ENCODE peak calls at places on chromosomes 3 and 15, in six cellular contexts. S is OCI-LY7, U is pancreas, W is transverse colon, O is K562, K is thoracic aorta. B is an unnamed sample.
A peak's percentile ranks its signal among the peaks of the same experiment; 100 is the strongest.

GRCh38 chr3:44355634-44356033 is 17.1 kb downstream of the TCAIM start:
- DNase-seq in W (no peak), S (no peak), U (no peak), K (peak; percentile 8), O (peak; percentile 77), B (no peak)

GRCh38 chr15:39553947-39554731 is 26.7 kb upstream of the THBS1 start:
- DNase-seq in U (no peak), S (no peak), O (no peak), W (peak; percentile 58), K (no peak), B (no peak)

GRCh38 chr15:89772933-89773583 is 3.1 kb upstream of the MESP2 start:
- DNase-seq in K (no peak), S (peak; percentile 43), O (no peak), W (no peak), U (no peak), B (no peak)

GRCh38 chr15:75736256-75736655 is 23.6 kb upstream of the CSPG4 start:
- DNase-seq in U (no peak), K (no peak), S (no peak), W (no peak), O (no peak), B (no peak)

GRCh38 chr3:126350502-126351085 is 6.6 kb downstream of the KLF15 start:
- DNase-seq in W (peak; percentile 7), O (no peak), K (no peak), U (no peak), S (no peak), B (no peak)

GRCh38 chr15:91516866-91517265 is 336.6 kb upstream of the SLCO3A1 start:
- DNase-seq in W (no peak), S (no peak), O (no peak), K (no peak), U (no peak), B (no peak)

GRCh38 chr15:89003865-89004725 is 84.2 kb upstream of the ABHD2 start:
- DNase-seq in K (no peak), W (no peak), S (peak; percentile 11), O (peak; percentile 78), U (no peak), B (peak; percentile 60)

GRCh38 chr3:11116336-11117059 is 37.8 kb upstream of the HRH1 start:
- DNase-seq in S (no peak), W (no peak), K (no peak), O (no peak), U (no peak), B (no peak)

GRCh38 chr15:36506733-36507356 is 72.6 kb upstream of the CDIN1 start:
- DNase-seq in W (no peak), O (no peak), S (no peak), K (no peak), U (no peak), B (peak; percentile 42)

GRCh38 chr3:184619348-184619747 is 57.8 kb downstream of the EPHB3 start:
- DNase-seq in U (no peak), K (no peak), W (no peak), O (no peak), S (no peak), B (no peak)

GRCh38 chr15:71352765-71353164 is 237.5 kb downstream of the THSD4 start:
- DNase-seq in K (no peak), S (no peak), O (no peak), W (no peak), U (no peak), B (no peak)

GRCh38 chr3:98801042-98801747 is 38.1 kb downstream of the ST3GAL6 start:
- DNase-seq in K (no peak), O (no peak), U (no peak), W (no peak), S (no peak), B (no peak)

GRCh38 chr3:165156757-165157156 is 39.4 kb downstream of the SLITRK3 start:
- DNase-seq in O (no peak), S (no peak), W (peak; percentile 64), K (no peak), U (no peak), B (no peak)

GRCh38 chr3:122188758-122189157 is 5.3 kb downstream of the CASR start:
- DNase-seq in S (no peak), K (no peak), W (no peak), O (no peak), U (no peak), B (no peak)

GRCh38 chr15:67920524-67921240 is 80.8 kb upstream of the RNU6-1 start:
- DNase-seq in K (no peak), W (no peak), S (no peak), U (no peak), O (no peak), B (peak; percentile 45)

GRCh38 chr3:124699686-124700396 is 30.4 kb upstream of the UMPS start:
- DNase-seq in W (no peak), S (no peak), U (peak; percentile 75), K (no peak), O (peak; percentile 16), B (no peak)

GRCh38 chr3:186991470-186991869 is 61.1 kb downstream of the ST6GAL1 start:
- DNase-seq in U (no peak), S (no peak), K (no peak), O (no peak), W (no peak), B (no peak)

GRCh38 chr15:68304611-68305337 is 27.2 kb downstream of the FEM1B start:
- DNase-seq in W (no peak), O (no peak), K (no peak), S (no peak), U (no peak), B (no peak)

GRCh38 chr15:56929933-56930332 is 11.5 kb downstream of the TCF12 start:
- DNase-seq in W (no peak), S (no peak), O (no peak), K (no peak), U (no peak), B (no peak)

GRCh38 chr15:47194718-47195117 is 522.6 kb upstream of the SEMA6D start:
- DNase-seq in K (no peak), S (peak; percentile 11), U (no peak), O (no peak), W (no peak), B (no peak)

GRCh38 chr15:57356636-57357035 is 19.7 kb upstream of the CGNL1 start:
- DNase-seq in W (no peak), K (no peak), U (no peak), O (no peak), S (no peak), B (no peak)

GRCh38 chr3:69541823-69542264 is 156.0 kb upstream of the FRMD4B start:
- DNase-seq in S (no peak), W (no peak), O (no peak), K (no peak), U (no peak), B (no peak)

GRCh38 chr3:29694783-29695182 is 413.9 kb downstream of the RBMS3 start:
- DNase-seq in U (no peak), W (no peak), K (no peak), S (no peak), O (no peak), B (peak; percentile 43)

GRCh38 chr3:111733856-111734255 is 125.2 kb upstream of the PHLDB2 start:
- DNase-seq in W (no peak), U (no peak), S (no peak), K (no peak), O (no peak), B (no peak)

GRCh38 chr3:173719585-173719984 is 322.0 kb downstream of the NLGN1 start:
- DNase-seq in K (no peak), O (no peak), U (no peak), S (no peak), W (no peak), B (no peak)
- TF ChIP-seq CTCF in K (no peak), O (no peak), U (no peak), S (no peak), W (no peak), B (no peak)

GRCh38 chr3:14453368-14453710 is 50.9 kb downstream of the SLC6A6 start:
- DNase-seq in O (no peak), S (no peak), K (no peak), W (no peak), U (no peak), B (no peak)
- H3K4me1 ChIP-seq in O (peaks cover 5% of the 10 kb centered on the region), S (no peaks in the 10 kb centered on the region), K (peaks cover 19% of the 10 kb centered on the region), W (peaks cover 19% of the 10 kb centered on the region), U (no peaks in the 10 kb centered on the region), B (no peaks in the 10 kb centered on the region)

GRCh38 chr3:128919988-128920387 is 40.6 kb downstream of the ACAD9 start:
- DNase-seq in O (no peak), W (no peak), S (no peak), K (no peak), U (no peak), B (no peak)
- H3K36me3 ChIP-seq in O (peaks cover 14% of the 10 kb centered on the region), W (no peaks in the 10 kb centered on the region), S (peaks cover 57% of the 10 kb centered on the region), K (peaks cover 4% of the 10 kb centered on the region), U (no peaks in the 10 kb centered on the region), B (no peaks in the 10 kb centered on the region)

GRCh38 chr15:64092864-64093626 is 593 bp downstream of the CIAO2A start:
- DNase-seq in U (peak; percentile 58), K (no peak), O (peak; percentile 63), S (peak; percentile 79), W (peak; percentile 64), B (peak; percentile 53)
- TF ChIP-seq CTCF in U (no peak), K (no peak), O (peak; percentile 35), S (peak; percentile 66), W (no peak), B (no peak)

DNA sequence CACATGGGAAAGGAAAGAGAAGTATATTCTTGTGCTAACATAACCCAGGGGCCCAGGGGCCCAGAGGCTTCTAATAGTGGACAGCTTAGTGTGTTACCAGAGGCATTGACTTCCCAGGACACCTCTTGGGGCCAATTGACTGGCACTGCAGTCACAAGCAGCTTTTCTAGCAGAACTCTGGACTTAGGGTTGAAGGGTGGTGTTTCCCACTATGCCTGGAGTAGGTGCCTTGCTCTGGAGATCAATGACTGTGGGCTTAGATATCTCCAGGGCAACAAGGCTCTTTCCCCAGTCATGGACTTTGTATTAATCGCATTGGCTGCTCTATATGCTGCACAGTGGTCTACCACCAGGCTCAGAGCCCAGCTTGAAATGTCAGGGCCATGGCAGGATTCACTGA is 172.7 kb upstream of the KBTBD8 start:
- DNase-seq in O (no peak), S (no peak), U (no peak), K (no peak), W (no peak), B (no peak)
- H3K4me1 ChIP-seq in O (no peaks in the 10 kb centered on the region), S (no peaks in the 10 kb centered on the region), U (peaks cover 47% of the 10 kb centered on the region), K (no peaks in the 10 kb centered on the region), W (no peaks in the 10 kb centered on the region), B (no peaks in the 10 kb centered on the region)

DNA sequence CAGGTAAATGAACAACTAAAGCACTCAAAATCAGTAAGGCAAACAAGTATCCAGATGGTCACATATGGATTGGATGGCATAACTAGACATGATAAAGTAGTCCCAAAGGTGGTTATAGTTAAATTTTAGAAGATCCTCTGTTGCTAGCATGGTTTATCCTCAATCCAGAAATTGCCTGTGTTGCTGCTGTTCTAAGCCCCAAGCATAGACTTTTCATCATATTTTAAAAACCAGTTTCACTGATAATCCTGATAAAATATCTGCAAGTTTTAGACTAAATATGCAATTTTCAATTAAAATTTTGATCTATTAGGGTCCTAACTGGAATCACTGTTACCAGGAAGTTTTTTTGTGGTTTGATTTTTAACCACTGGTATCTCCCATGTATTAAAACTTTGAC is 35.4 kb downstream of the MBNL1 start:
- DNase-seq in W (no peak), O (no peak), K (no peak), U (no peak), S (no peak), B (no peak)
- H3K36me3 ChIP-seq in W (no peaks in the 10 kb centered on the region), O (peaks cover 97% of the 10 kb centered on the region), K (no peaks in the 10 kb centered on the region), U (no peaks in the 10 kb centered on the region), S (peaks cover 76% of the 10 kb centered on the region), B (no peaks in the 10 kb centered on the region)

GRCh38 chr15:78264304-78265136 is at the start of gene DNAJA4:
- DNase-seq in O (no peak), S (no peak), K (no peak), U (peak; percentile 58), W (peak; percentile 63), B (no peak)
- TF ChIP-seq CTCF in O (no peak), S (no peak), K (no peak), U (no peak), W (no peak), B (no peak)